ENCODE peak calls at places on chromosomes 3 and 15, in eight cellular contexts. M is AG08396; H is IMR-90; K is nucleus accumbens; E is breast epithelium; P is activated CD4-positive, alpha-beta T cell treated with anti-CD3 and anti-CD28 coated beads for 36 hours; N is A549; Q is sigmoid colon. R is an unnamed sample.

GRCh38 chr3:178159691-178160090 is 376.5 kb upstream of the KCNMB2 start:
- DNase-seq in M (no peak), H (no peak), K (no peak), E (no peak), P (no peak), N (no peak), Q (no peak), R (no peak)

GRCh38 chr15:85906028-85906427 is 111.3 kb upstream of the KLHL25 start:
- DNase-seq in M (no peak), H (no peak), K (no peak), E (no peak), P (no peak), N (no peak), Q (no peak), R (no peak)

GRCh38 chr15:99826146-99826745 is 93.0 kb upstream of the LYSMD4 start:
- DNase-seq in M (no peak), H (no peak), K (no peak), E (no peak), P (peak), N (no peak), Q (no peak), R (no peak)

GRCh38 chr15:92869263-92869940 is 30.7 kb upstream of the CHD2 start:
- DNase-seq in M (peak), H (peak), K (no peak), E (peak), P (no peak), N (peak), Q (no peak), R (peak)

GRCh38 chr3:146404451-146404850 is 64.9 kb downstream of the PLSCR2 start:
- DNase-seq in M (no peak), H (peak), K (no peak), E (no peak), P (no peak), N (no peak), Q (no peak), R (peak)

GRCh38 chr3:89474333-89475130 is 367.1 kb downstream of the EPHA3 start:
- DNase-seq in M (no peak), H (no peak), K (no peak), E (no peak), P (no peak), N (no peak), Q (no peak), R (no peak)

GRCh38 chr3:184008161-184008560 is 9.5 kb downstream of the ABCC5 start:
- DNase-seq in M (no peak), H (no peak), K (no peak), E (no peak), P (no peak), N (no peak), Q (no peak), R (no peak)

GRCh38 chr15:19984101-19984500 is 557.5 kb downstream of the GOLGA6L6 start:
- DNase-seq in M (no peak), H (no peak), K (no peak), E (no peak), P (no peak), N (no peak), Q (no peak), R (no peak)

GRCh38 chr3:53842436-53843194 is 3.6 kb downstream of the CHDH start:
- DNase-seq in M (peak), H (peak), K (peak), E (peak), P (no peak), N (peak), Q (no peak), R (peak)

GRCh38 chr3:123021388-123021787 is 6.2 kb downstream of the SEMA5B start:
- DNase-seq in M (no peak), H (no peak), K (no peak), E (no peak), P (no peak), N (no peak), Q (no peak), R (no peak)

GRCh38 chr15:79872358-79873017 is 24.3 kb downstream of the MTHFS start:
- DNase-seq in M (no peak), H (peak), K (no peak), E (no peak), P (peak), N (peak), Q (no peak), R (no peak)

GRCh38 chr3:139937674-139938279 is 2.8 kb downstream of the CLSTN2 start:
- DNase-seq in M (peak), H (peak), K (no peak), E (no peak), P (peak), N (peak), Q (no peak), R (peak)

GRCh38 chr3:48897401-48898376 is 993 bp downstream of the SLC25A20 start:
- DNase-seq in M (no peak), H (no peak), K (no peak), E (no peak), P (peak), N (no peak), Q (no peak), R (peak)

GRCh38 chr3:140682586-140682985 is 4.7 kb downstream of the TRIM42 start:
- DNase-seq in M (no peak), H (no peak), K (no peak), E (no peak), P (no peak), N (no peak), Q (no peak), R (no peak)

GRCh38 chr3:148128136-148128535 is 569.6 kb upstream of the AGTR1 start:
- DNase-seq in M (no peak), H (no peak), K (no peak), E (no peak), P (no peak), N (peak), Q (no peak), R (no peak)

GRCh38 chr3:197456271-197457091 is 99.3 kb downstream of the BDH1 start:
- DNase-seq in M (peak), H (peak), K (no peak), E (peak), P (peak), N (peak), Q (peak), R (peak)

GRCh38 chr15:84752195-84752594 is 3.8 kb downstream of the ZNF592 start:
- DNase-seq in M (no peak), H (no peak), K (no peak), E (no peak), P (no peak), N (no peak), Q (no peak), R (peak)

GRCh38 chr3:16520636-16521579 is 7.4 kb upstream of the RFTN1 start:
- DNase-seq in M (no peak), H (no peak), K (no peak), E (no peak), P (peak), N (no peak), Q (no peak), R (no peak)

GRCh38 chr15:53549697-53550315 is 209.7 kb downstream of the WDR72 start:
- DNase-seq in M (no peak), H (no peak), K (no peak), E (no peak), P (no peak), N (no peak), Q (no peak), R (no peak)

GRCh38 chr15:47355759-47356158 is 361.5 kb upstream of the SEMA6D start:
- DNase-seq in M (no peak), H (no peak), K (no peak), E (no peak), P (no peak), N (no peak), Q (no peak), R (no peak)

GRCh38 chr3:35505181-35505580 is 134.1 kb upstream of the ARPP21 start:
- DNase-seq in M (no peak), H (no peak), K (no peak), E (no peak), P (no peak), N (no peak), Q (no peak), R (no peak)

GRCh38 chr3:175434591-175434990 is 575.5 kb downstream of the NAALADL2 start:
- DNase-seq in M (no peak), H (peak), K (no peak), E (no peak), P (no peak), N (no peak), Q (no peak), R (no peak)

GRCh38 chr3:128360243-128360642 is 106.4 kb downstream of the DNAJB8 start:
- DNase-seq in M (no peak), H (no peak), K (no peak), E (no peak), P (no peak), N (no peak), Q (no peak), R (no peak)

GRCh38 chr15:52527898-52528464 is 699 bp downstream of the MYO5A start:
- DNase-seq in M (peak), H (peak), K (peak), E (no peak), P (peak), N (peak), Q (peak), R (peak)

GRCh38 chr3:133843634-133844033 is 38.0 kb downstream of the SRPRB start:
- DNase-seq in M (peak), H (peak), K (no peak), E (no peak), P (no peak), N (no peak), Q (peak), R (peak)

GRCh38 chr3:183515968-183516851 is 39.3 kb downstream of the KLHL6 start:
- DNase-seq in M (no peak), H (no peak), K (no peak), E (no peak), P (peak), N (no peak), Q (no peak), R (no peak)

GRCh38 chr3:160756907-160757623 is 1.0 kb downstream of the PPM1L start:
- DNase-seq in M (no peak), H (no peak), K (peak), E (no peak), P (peak), N (no peak), Q (peak), R (peak)

GRCh38 chr3:112675943-112676530 is 35.1 kb upstream of the CCDC80 start:
- DNase-seq in M (no peak), H (no peak), K (no peak), E (no peak), P (no peak), N (no peak), Q (no peak), R (no peak)

GRCh38 chr15:31062310-31062964 is 39.1 kb downstream of the TRPM1 start:
- DNase-seq in M (no peak), H (no peak), K (no peak), E (no peak), P (no peak), N (no peak), Q (no peak), R (peak)

GRCh38 chr3:151856106-151856505 is 17.3 kb upstream of the SUCNR1 start:
- DNase-seq in M (no peak), H (no peak), K (no peak), E (no peak), P (no peak), N (no peak), Q (no peak), R (no peak)

GRCh38 chr15:68106656-68107055 is 52.5 kb downstream of the PIAS1 start:
- DNase-seq in M (peak), H (peak), K (no peak), E (no peak), P (no peak), N (no peak), Q (no peak), R (no peak)

GRCh38 chr3:119810018-119810435 is 28.1 kb downstream of the NR1I2 start:
- DNase-seq in M (peak), H (peak), K (no peak), E (peak), P (peak), N (no peak), Q (no peak), R (peak)